ENCODE peak calls at places on chromosomes 5 and 9, in four cellular contexts. V, X, A and H are unnamed samples.

GRCh38 chr5:139577689-139578347 is 16.7 kb downstream of the UBE2D2 start:
- DNase-seq in V (no peak), A (no peak), X (no peak), H (no peak)

GRCh38 chr9:80326105-80326504 is 754.3 kb downstream of the TLE4 start:
- DNase-seq in V (no peak), X (no peak), A (no peak), H (no peak)

GRCh38 chr5:17118631-17119030 is 98.8 kb upstream of the BASP1 start:
- DNase-seq in X (no peak), V (no peak), A (peak), H (peak)

GRCh38 chr9:96232539-96233241 is 69.3 kb downstream of the HSD17B3 start:
- DNase-seq in X (no peak), A (peak), V (no peak), H (peak)

GRCh38 chr5:79200573-79201183 is 35.3 kb upstream of the JMY start:
- DNase-seq in A (peak), X (no peak), V (no peak), H (peak)

GRCh38 chr9:34992376-34992951 is 2.9 kb downstream of the DNAJB5 start:
- DNase-seq in X (no peak), A (peak), V (no peak), H (no peak)

GRCh38 chr5:93250431-93250830 is 330.6 kb downstream of the NR2F1-AS1 start:
- DNase-seq in A (no peak), V (no peak), X (no peak), H (no peak)

GRCh38 chr5:56402273-56403223 is 169.4 kb upstream of the ANKRD55 start:
- DNase-seq in X (no peak), A (no peak), V (no peak), H (peak)

GRCh38 chr5:143057580-143057999 is 287.4 kb downstream of the ARHGAP26 start:
- DNase-seq in X (no peak), A (no peak), V (peak), H (no peak)

GRCh38 chr9:35856206-35856605 is 14.0 kb downstream of the OR13J1 start:
- DNase-seq in X (peak), V (no peak), A (no peak), H (no peak)

GRCh38 chr9:4346111-4346510 is 46.2 kb upstream of the GLIS3 start:
- DNase-seq in X (no peak), V (no peak), A (no peak), H (no peak)

GRCh38 chr9:88949425-88949824 is 41.8 kb upstream of the S1PR3 start:
- DNase-seq in A (no peak), X (no peak), V (no peak), H (no peak)

DNA sequence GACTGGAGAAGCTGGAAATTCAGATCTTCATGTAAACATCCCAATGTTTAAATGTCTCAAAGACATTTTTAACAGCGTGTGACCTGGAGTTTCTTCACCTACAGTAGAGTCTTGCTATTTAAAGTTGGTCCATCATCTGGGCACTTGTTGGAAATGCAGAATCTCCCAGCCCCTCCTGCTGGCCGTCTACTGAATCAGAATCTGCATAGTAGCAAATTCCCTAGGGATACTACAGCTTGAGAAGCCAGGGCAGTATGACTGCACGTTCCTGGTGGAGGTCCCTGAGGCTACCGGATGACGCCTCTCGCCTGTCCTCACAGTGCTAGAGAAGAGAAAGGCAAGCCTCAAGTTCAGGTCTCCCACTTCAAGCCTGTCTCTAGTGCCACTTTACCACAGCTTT is 15.7 kb downstream of the SAP30L start:
- DNase-seq in X (no peak), A (no peak), V (no peak), H (no peak)
- TF ChIP-seq TCF12 in X (no peak), A (no peak), V (no peak), H (no peak)

DNA sequence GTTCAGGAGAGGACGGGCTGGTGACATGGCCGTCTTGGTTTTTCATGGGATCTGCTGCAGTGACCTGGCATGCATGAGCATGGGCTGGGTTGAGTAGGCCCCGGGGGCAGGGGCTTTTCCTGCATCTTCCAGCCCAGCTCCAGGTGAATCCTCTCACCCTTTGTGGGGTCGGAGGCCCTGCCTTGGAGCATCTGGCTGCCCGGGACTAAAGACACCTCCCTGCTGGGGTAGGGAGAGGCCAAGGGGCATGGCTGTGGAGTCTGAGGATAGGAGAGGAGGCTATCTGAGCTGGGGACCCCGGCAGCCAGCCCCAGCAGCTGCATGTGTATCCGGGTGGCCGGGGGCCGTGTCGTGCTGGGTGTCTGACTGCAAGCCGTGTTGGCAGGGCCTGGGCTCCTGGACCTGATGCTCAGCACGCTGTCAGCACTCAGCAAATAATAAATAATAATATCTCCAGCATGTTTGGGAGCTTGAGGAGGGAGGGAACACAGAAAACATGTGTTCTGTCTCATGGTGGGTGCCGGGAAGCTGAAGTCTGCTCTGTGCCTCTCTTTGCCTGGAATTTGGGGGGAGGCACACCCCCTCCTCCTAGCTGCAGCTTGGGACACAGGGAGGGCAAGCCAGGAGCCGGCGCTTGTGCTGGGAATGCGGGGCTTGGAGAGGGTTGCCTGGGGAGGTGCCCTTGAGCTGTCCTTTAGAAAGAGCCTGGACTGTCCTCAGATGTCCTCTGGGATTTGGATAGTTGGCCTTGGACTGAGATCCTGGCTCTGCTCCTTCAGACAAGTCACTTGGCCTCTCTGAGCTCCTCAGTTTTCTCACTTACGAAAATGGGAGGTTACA is 28.4 kb upstream of the PITX1 start:
- DNase-seq in X (no peak), V (no peak), A (no peak), H (no peak)
- TF ChIP-seq USF2 in X (no peak), V (no peak), A (no peak), H (no peak)

GRCh38 chr5:82821978-82822927 is 254.9 kb downstream of the TMEM167A start:
- DNase-seq in X (no peak), A (no peak), V (no peak), H (no peak)
- TF ChIP-seq TCF12 in X (no peak), A (no peak), V (no peak), H (no peak)

GRCh38 chr5:98768160-98769005 is 5.1 kb upstream of the RGMB start:
- DNase-seq in A (peak), X (peak), V (no peak), H (peak)
- TF ChIP-seq USF2 in A (no peak), X (no peak), V (no peak), H (no peak)